ENCODE peak calls at places on chromosomes 2 and 18, in five cellular contexts. A, O, V, W and Y are unnamed samples.
A peak's percentile ranks its signal among the peaks of the same experiment; 100 is the strongest.

GRCh38 chr2:112032615-112033457 is 22.2 kb upstream of the TMEM87B start:
- DNase-seq in A (no peak), O (no peak), V (peak; percentile 73), W (peak; percentile 56), Y (no peak)

GRCh38 chr2:73089270-73090030 is 17.9 kb upstream of the SFXN5 start:
- DNase-seq in A (peak; percentile 73), O (no peak), V (no peak), W (peak; percentile 75), Y (no peak)

GRCh38 chr2:178677599-178677998 is 129.6 kb downstream of the TTN start:
- DNase-seq in A (no peak), O (no peak), V (no peak), W (no peak), Y (no peak)

GRCh38 chr2:133568172-133568571 is at the start of gene NCKAP5:
- DNase-seq in A (peak; percentile 67), O (no peak), V (no peak), W (no peak), Y (no peak)

GRCh38 chr2:148209598-148209997 is 188.7 kb downstream of the MBD5 start:
- DNase-seq in A (peak; percentile 69), O (peak; percentile 31), V (peak; percentile 29), W (peak; percentile 2), Y (no peak)

GRCh38 chr2:233059797-233060499 is at the start of gene INPP5D:
- DNase-seq in A (no peak), O (no peak), V (peak; percentile 80), W (no peak), Y (peak; percentile 86)

GRCh38 chr18:65592419-65592818 is 158.4 kb upstream of the CDH7 start:
- DNase-seq in A (no peak), O (no peak), V (peak; percentile 48), W (no peak), Y (no peak)

GRCh38 chr18:21735452-21736015 is 5.1 kb upstream of the MIB1 start:
- DNase-seq in A (peak; percentile 53), O (peak; percentile 62), V (peak; percentile 93), W (no peak), Y (no peak)

GRCh38 chr2:109486711-109487130 is 127.0 kb downstream of the SEPTIN10 start:
- DNase-seq in A (no peak), O (no peak), V (no peak), W (no peak), Y (no peak)

GRCh38 chr2:230870544-230871360 is 6.0 kb downstream of the ITM2C start:
- DNase-seq in A (peak; percentile 79), O (no peak), V (peak; percentile 71), W (no peak), Y (peak; percentile 19)

GRCh38 chr2:189548686-189549439 is 31.7 kb downstream of the SLC40A1 start:
- DNase-seq in A (no peak), O (no peak), V (no peak), W (no peak), Y (no peak)

GRCh38 chr2:135745545-135745944 is 3.9 kb downstream of the UBXN4 start:
- DNase-seq in A (no peak), O (no peak), V (no peak), W (no peak), Y (no peak)

GRCh38 chr2:40373093-40373492 is 78.8 kb downstream of the SLC8A1 start:
- DNase-seq in A (no peak), O (no peak), V (no peak), W (no peak), Y (no peak)

GRCh38 chr2:182366625-182367024 is 60.2 kb downstream of the PDE1A start:
- DNase-seq in A (no peak), O (no peak), V (no peak), W (no peak), Y (no peak)

GRCh38 chr2:85839461-85839860 is 49.3 kb downstream of the ST3GAL5 start:
- DNase-seq in A (no peak), O (no peak), V (no peak), W (no peak), Y (no peak)

DNA sequence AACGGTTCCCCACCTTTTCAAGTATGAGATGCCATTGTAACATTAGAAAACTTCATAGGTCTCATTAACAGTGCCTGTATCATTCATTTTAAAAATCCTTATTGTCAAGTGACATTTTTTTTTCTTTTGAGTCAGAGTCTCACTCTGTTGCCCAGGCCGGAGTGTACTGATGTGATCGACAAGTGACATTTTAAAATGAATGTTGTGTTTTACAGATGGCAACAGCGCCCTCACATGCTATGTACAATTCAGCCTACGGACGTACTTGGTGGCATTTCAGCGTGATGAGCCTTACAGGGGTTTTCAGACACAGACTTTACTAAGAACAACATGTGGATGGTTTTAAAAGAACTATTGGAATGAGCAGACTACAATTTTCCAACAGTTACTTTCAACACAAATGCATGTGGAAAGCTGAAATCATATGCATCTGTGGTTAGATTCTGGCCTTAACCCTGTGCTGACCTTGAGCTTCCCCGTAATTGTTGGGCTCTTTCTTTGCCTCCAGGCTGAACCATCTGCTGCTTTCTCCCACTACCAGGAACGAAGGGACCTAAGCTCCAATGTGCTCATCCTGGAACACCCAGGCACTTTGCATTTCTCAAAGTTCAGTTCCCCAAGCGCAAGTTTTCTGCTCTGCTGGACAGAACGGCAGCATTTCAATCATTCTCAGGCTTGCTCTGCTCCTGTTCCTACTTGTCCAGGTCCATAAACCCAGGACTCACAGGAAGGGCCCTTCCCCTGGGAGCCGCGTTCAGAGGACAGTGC is 119.9 kb upstream of the NDUFV2 start:
- DNase-seq in A (peak; percentile 67), O (peak; percentile 39), V (peak; percentile 83), W (peak; percentile 89), Y (no peak)
- TF ChIP-seq CTCF in A (peak; percentile 45), O (no peak), V (peak; percentile 77), W (peak; percentile 54), Y (peak; percentile 34)

GRCh38 chr2:18178736-18179349 is 300.4 kb downstream of the KCNS3 start:
- DNase-seq in A (no peak), O (peak; percentile 49), V (peak; percentile 55), W (peak; percentile 16), Y (peak; percentile 35)
- TF ChIP-seq CTCF in A (peak; percentile 76), O (peak; percentile 65), V (peak; percentile 59), W (peak; percentile 68), Y (peak; percentile 61)

GRCh38 chr2:174683392-174683759 is 80.9 kb downstream of the CHRNA1 start:
- DNase-seq in A (no peak), O (no peak), V (no peak), W (no peak), Y (peak; percentile 44)
- TF ChIP-seq CTCF in A (no peak), O (no peak), V (no peak), W (no peak), Y (peak; percentile 29)

DNA sequence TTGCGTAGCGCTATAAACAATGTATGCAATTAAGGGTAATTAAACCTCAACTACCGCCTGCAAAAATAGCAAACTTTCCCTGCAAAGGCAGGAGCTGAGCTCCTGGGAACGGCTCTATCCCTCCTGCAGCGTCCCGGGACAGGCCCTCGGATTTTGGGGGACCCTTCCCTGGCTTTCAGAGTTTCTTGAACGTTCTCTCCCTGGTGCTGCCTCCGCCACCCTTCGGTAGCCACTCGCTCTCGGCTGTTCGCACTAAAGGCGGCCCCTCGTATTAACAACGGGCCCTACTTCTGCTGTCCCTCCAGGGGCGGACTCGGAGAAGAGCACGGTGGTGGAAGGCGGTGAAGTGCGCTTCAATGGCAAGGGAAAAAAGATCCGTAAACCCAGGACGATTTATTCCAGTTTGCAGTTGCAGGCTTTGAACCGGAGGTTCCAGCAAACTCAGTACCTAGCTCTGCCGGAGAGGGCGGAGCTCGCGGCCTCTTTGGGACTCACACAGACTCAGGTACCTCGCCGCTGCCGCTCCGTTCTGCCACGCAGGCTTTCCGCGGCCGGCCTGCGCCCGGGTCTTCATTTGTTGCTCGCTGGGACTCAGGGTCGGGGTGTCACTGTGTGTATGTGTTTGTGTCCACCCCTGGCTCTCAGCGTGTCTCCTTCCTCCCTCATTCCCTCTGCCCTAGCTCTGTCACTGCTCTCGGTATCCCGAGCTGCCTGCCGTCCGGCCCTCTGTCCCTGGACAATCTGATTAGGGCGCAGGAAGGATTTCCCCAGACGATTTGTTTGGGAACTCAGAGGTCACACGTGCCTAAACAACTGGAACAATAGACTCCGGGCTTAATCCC is 1.3 kb downstream of the DLX1 start:
- DNase-seq in A (peak; percentile 51), O (peak; percentile 73), V (no peak), W (no peak), Y (peak; percentile 68)
- TF ChIP-seq CTCF in A (no peak), O (no peak), V (no peak), W (no peak), Y (no peak)